ENCODE peak calls at places on chromosomes 5 and 9, in four cellular contexts. M is stomach, X is astrocyte, J is IMR-90. W is an unnamed sample.
A peak's percentile ranks its signal among the peaks of the same experiment; 100 is the strongest.

GRCh38 chr9:19999491-20000057 is 210.7 kb upstream of the SLC24A2 start:
- DNase-seq in M (no peak), X (peak; percentile 89), J (peak; percentile 87), W (peak; percentile 96)

GRCh38 chr5:55665065-55665464 is 47.1 kb downstream of the SLC38A9 start:
- DNase-seq in M (no peak), X (no peak), J (no peak), W (peak; percentile 57)

GRCh38 chr5:44089419-44090125 is 299.6 kb downstream of the FGF10 start:
- DNase-seq in M (no peak), X (no peak), J (no peak), W (peak; percentile 24)

GRCh38 chr5:142320427-142320732 is 4.4 kb downstream of the SPRY4 start:
- DNase-seq in M (no peak), X (no peak), J (no peak), W (no peak)

GRCh38 chr9:3525836-3526165 is at the start of gene RFX3:
- DNase-seq in M (peak; percentile 90), X (peak; percentile 98), J (peak; percentile 97), W (peak; percentile 96)

GRCh38 chr5:71922584-71923106 is 184.6 kb upstream of the MAP1B start:
- DNase-seq in M (no peak), X (peak; percentile 94), J (peak; percentile 64), W (peak; percentile 45)

GRCh38 chr9:93902780-93903655 is 52.1 kb downstream of the BARX1 start:
- DNase-seq in M (no peak), X (no peak), J (no peak), W (no peak)

GRCh38 chr9:120905794-120906248 is 20.8 kb downstream of the TRAF1 start:
- DNase-seq in M (no peak), X (no peak), J (no peak), W (no peak)

GRCh38 chr9:70466976-70467551 is 52.6 kb upstream of the KLF9 start:
- DNase-seq in M (no peak), X (peak; percentile 76), J (peak; percentile 92), W (peak; percentile 99)

GRCh38 chr9:36479086-36479485 is 79.0 kb upstream of the RNF38 start:
- DNase-seq in M (no peak), X (no peak), J (no peak), W (no peak)

GRCh38 chr9:89363921-89364663 is 45.8 kb downstream of the SECISBP2 start:
- DNase-seq in M (peak; percentile 20), X (no peak), J (no peak), W (no peak)

GRCh38 chr5:61344187-61344944 is 12.3 kb downstream of the ZSWIM6 start:
- DNase-seq in M (no peak), X (no peak), J (peak; percentile 33), W (no peak)

GRCh38 chr5:127492854-127493738 is 24.3 kb upstream of the PRRC1 start:
- DNase-seq in M (no peak), X (peak; percentile 44), J (peak; percentile 36), W (peak; percentile 56)

GRCh38 chr9:69193685-69194032 is 19.6 kb downstream of the TJP2 start:
- DNase-seq in M (no peak), X (no peak), J (no peak), W (no peak)

GRCh38 chr5:124180523-124181461 is 565.6 kb downstream of the ZNF608 start:
- DNase-seq in M (no peak), X (peak; percentile 74), J (peak; percentile 21), W (no peak)

GRCh38 chr5:2507611-2508010 is 243.9 kb downstream of the IRX2 start:
- DNase-seq in M (no peak), X (no peak), J (no peak), W (no peak)

GRCh38 chr9:5947912-5948311 is 57.2 kb downstream of the MLANA start:
- DNase-seq in M (no peak), X (no peak), J (no peak), W (no peak)

GRCh38 chr9:129225815-129226214 is 47.8 kb upstream of the IER5L start:
- DNase-seq in M (peak; percentile 46), X (peak; percentile 91), J (peak; percentile 73), W (peak; percentile 78)

GRCh38 chr9:93297659-93298497 is 113.9 kb downstream of the WNK2 start:
- DNase-seq in M (no peak), X (no peak), J (no peak), W (no peak)

GRCh38 chr9:110744753-110745522 is 76.3 kb downstream of the MUSK start:
- DNase-seq in M (no peak), X (peak; percentile 98), J (peak; percentile 98), W (peak; percentile 100)

GRCh38 chr5:142597546-142598337 is 88.1 kb downstream of the FGF1 start:
- DNase-seq in M (peak; percentile 36), X (peak; percentile 76), J (peak; percentile 90), W (peak; percentile 92)

GRCh38 chr5:168308976-168309598 is 17.6 kb downstream of the WWC1 start:
- DNase-seq in M (no peak), X (no peak), J (no peak), W (no peak)

GRCh38 chr9:131728961-131729360 is 10.9 kb downstream of the RAPGEF1 start:
- DNase-seq in M (no peak), X (no peak), J (no peak), W (no peak)

GRCh38 chr9:113594484-113595299 is 131.2 kb downstream of the RGS3 start:
- DNase-seq in M (peak; percentile 56), X (no peak), J (no peak), W (no peak)

GRCh38 chr5:94388773-94389514 is 229.5 kb downstream of the KIAA0825 start:
- DNase-seq in M (no peak), X (no peak), J (no peak), W (no peak)

GRCh38 chr5:149365418-149365817 is 7.6 kb downstream of the PCYOX1L start:
- DNase-seq in M (no peak), X (no peak), J (no peak), W (no peak)

GRCh38 chr9:117729375-117729774 is 25.2 kb downstream of the TLR4 start:
- DNase-seq in M (no peak), X (no peak), J (no peak), W (no peak)

GRCh38 chr5:172076783-172077244 is 70.4 kb upstream of the FBXW11 start:
- DNase-seq in M (no peak), X (no peak), J (peak; percentile 48), W (peak; percentile 60)

GRCh38 chr9:33867747-33868429 is 50.9 kb downstream of the UBE2R2 start:
- DNase-seq in M (no peak), X (no peak), J (no peak), W (peak; percentile 82)

GRCh38 chr9:3507395-3508077 is 18.3 kb downstream of the RFX3 start:
- DNase-seq in M (no peak), X (no peak), J (no peak), W (no peak)

GRCh38 chr5:150587016-150587415 is 53.4 kb upstream of the SYNPO start:
- DNase-seq in M (no peak), X (no peak), J (no peak), W (no peak)

GRCh38 chr5:150587830-150588494 is 52.5 kb upstream of the SYNPO start:
- DNase-seq in M (no peak), X (no peak), J (no peak), W (peak; percentile 21)

GRCh38 chr5:150588495-150588890 is 52.0 kb upstream of the SYNPO start:
- DNase-seq in M (no peak), X (no peak), J (no peak), W (no peak)

GRCh38 chr5:150590979-150591411 is 49.5 kb upstream of the SYNPO start:
- DNase-seq in M (no peak), X (peak; percentile 32), J (no peak), W (no peak)

GRCh38 chr5:150589791-150590601 is 50.5 kb upstream of the SYNPO start:
- DNase-seq in M (peak; percentile 57), X (no peak), J (peak; percentile 62), W (peak; percentile 59)
- TF ChIP-seq CTCF in M (peak; percentile 63), X (peak; percentile 31), J (peak; percentile 50), W (peak; percentile 67)

GRCh38 chr9:133144887-133145466 is 18.7 kb downstream of the GBGT1 start:
- DNase-seq in M (no peak), X (no peak), J (peak; percentile 12), W (no peak)
- H3K4me3 ChIP-seq in M (peak overlapping the region; percentile 40), X (peak overlapping the region; percentile 40), J (no peak overlapping the region), W (no peak overlapping the region)

DNA sequence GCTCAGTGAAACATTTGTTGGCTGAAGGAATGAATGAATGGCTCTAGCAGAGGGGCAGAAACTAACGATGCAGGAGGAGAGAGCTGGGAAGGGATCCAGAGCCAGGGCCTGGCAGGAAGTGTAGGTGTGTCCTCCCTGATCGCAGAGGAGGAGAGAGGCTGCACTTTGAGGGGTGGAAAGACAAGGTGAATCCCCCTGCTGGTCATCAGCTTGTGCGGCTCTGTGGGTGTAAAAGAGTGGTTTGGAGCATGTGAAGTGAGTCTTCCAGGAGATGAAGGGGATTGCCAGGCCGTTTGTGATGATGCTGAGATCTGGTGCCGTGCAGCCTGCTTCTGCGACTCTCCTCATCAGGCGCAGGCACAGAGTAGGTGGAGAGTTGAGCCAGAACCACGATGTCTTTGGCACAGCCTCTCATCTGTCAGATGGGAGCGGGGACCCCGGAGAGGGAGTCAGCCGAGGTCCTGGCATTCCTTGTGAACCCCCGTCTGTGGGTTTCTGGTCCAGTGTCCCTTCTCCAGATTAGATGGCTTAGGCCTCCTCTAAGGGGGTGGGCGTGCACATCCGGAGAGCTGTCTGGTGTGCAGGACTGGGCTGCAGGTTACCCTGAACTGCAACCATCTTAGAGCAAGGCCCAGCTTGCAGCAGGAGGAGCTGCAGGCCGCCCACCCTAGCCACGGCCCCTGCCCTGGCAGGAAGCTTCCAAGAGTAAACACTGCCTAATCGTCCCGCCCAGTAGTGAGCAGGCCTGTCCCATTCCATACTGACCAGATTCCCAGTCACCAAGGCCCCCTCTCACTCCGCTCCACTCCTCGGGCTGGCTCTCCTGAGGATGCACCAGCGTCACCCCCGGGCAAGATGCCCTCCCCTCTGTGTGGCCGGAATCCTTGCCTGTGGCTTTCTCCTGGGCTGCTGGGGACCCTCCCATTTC is at the start of gene ADAMTS13:
- DNase-seq in M (no peak), X (no peak), J (peak; percentile 15), W (peak; percentile 15)
- TF ChIP-seq CTCF in M (no peak), X (peak; percentile 15), J (no peak), W (peak; percentile 9)

DNA sequence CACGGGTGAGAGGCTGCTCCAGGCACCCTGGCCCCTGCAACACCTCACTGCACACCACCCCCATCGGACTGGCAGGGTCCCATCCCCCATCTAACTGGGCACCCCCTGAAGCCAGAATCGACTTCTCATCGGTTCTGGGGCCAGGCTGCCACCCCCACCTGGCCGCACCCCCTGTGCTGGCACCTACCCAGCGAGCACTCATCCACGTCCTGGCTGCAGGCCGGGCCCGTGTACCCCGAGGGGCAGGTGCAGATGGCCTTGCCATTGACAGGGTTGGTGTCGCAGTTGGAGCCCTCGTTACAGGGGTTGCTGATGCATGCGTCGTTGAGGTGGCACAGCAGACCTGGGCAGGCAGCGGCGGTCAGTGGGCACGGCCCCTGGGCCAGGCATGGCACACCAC is 27.9 kb downstream of the NOTCH1 start:
- DNase-seq in M (no peak), X (no peak), J (no peak), W (no peak)
- H3K4me3 ChIP-seq in M (no peak overlapping the region), X (no peak overlapping the region), J (no peak overlapping the region), W (no peak overlapping the region)